ENCODE peak calls at places on chromosomes 7 and 10, in four cellular contexts. A is GM12878, Z is K562, I is IMR-90. W is an unnamed sample.

GRCh38 chr10:29389935-29390334 is 101.1 kb downstream of the LYZL1 start:
- DNase-seq in Z (no peak), I (peak), A (no peak), W (no peak)

GRCh38 chr10:122344741-122345258 is 29.7 kb upstream of the PLEKHA1 start:
- DNase-seq in Z (no peak), A (no peak), I (peak), W (no peak)

GRCh38 chr7:115937960-115938359 is 92.6 kb downstream of the TFEC start:
- DNase-seq in A (no peak), I (no peak), Z (no peak), W (no peak)

GRCh38 chr10:113720386-113720785 is 31.1 kb upstream of the PLEKHS1 start:
- DNase-seq in I (no peak), Z (no peak), A (no peak), W (no peak)

GRCh38 chr7:26620352-26620751 is 244.0 kb downstream of the SKAP2 start:
- DNase-seq in A (no peak), Z (peak), I (no peak), W (peak)

GRCh38 chr10:8331387-8331786 is 276.9 kb downstream of the GATA3 start:
- DNase-seq in A (no peak), I (no peak), Z (no peak), W (no peak)

GRCh38 chr7:72467237-72467636 is 55.1 kb upstream of the CALN1 start:
- DNase-seq in I (no peak), Z (no peak), A (no peak), W (no peak)

GRCh38 chr10:43249962-43250624 is 16.8 kb downstream of the RASGEF1A start:
- DNase-seq in Z (no peak), A (no peak), I (no peak), W (no peak)

GRCh38 chr10:17213646-17214349 is 12.3 kb upstream of the TRDMT1 start:
- DNase-seq in Z (no peak), A (no peak), I (peak), W (no peak)

GRCh38 chr10:104486803-104487202 is 133.2 kb downstream of the CFAP58 start:
- DNase-seq in I (no peak), Z (no peak), A (no peak), W (no peak)

GRCh38 chr10:132035476-132035875 is 30.3 kb upstream of the JAKMIP3 start:
- DNase-seq in Z (no peak), I (no peak), A (no peak), W (no peak)

DNA sequence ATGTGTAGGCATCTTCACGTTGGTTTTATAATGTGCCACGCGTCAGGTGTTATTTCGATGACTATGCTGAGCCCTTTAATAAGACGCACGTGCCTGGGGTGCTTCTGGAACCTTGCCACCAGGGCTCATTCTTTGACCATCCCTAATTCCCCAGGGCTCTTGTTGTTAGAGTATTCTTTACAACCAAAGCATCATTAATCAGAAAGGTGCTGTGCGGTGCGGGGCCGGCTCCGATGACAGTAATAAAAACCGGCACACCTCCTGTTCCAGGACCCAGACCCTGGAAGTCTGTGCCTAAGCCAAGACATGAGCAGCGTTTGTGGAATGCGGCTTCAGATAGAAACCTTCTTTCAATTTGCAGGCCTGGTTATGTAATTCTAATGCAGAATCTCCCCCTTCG is 58.4 kb downstream of the MGMT start:
- DNase-seq in Z (no peak), I (peak), A (no peak), W (no peak)
- TF ChIP-seq ELK1 in Z (no peak), I (no peak), A (no peak), W (no peak)

GRCh38 chr10:77898323-77899079 is 28.1 kb downstream of the DLG5 start:
- DNase-seq in A (no peak), I (no peak), Z (no peak), W (no peak)

GRCh38 chr10:77901743-77902142 is 24.8 kb downstream of the DLG5 start:
- DNase-seq in Z (no peak), I (no peak), A (no peak), W (no peak)

GRCh38 chr10:77899690-77900089 is 26.9 kb downstream of the DLG5 start:
- DNase-seq in A (no peak), I (no peak), Z (no peak), W (no peak)

GRCh38 chr10:77896058-77896457 is 30.5 kb downstream of the DLG5 start:
- DNase-seq in I (no peak), A (no peak), Z (no peak), W (no peak)

DNA sequence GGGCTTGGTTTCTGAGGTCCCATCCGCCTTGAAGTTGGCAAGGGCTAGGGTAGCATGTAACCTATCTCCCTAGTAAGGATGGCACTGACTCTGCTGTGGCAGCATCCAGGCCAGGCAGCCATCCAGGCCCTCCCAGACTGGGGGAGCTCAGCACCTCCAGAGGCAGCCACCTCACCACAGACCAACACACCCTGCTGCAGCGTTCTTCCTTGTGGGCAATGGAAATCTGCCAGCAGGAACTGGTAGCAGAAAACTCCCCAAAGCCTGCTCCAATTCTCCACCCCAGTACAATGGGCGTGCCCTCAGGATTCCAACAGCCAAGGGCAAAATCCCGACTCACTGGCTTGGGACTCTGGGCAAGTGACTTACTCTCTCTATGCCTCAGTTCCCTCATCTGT is 27.5 kb downstream of the DLG5 start:
- DNase-seq in Z (no peak), A (no peak), I (peak), W (peak)
- TF ChIP-seq ELK1 in Z (no peak), A (no peak), I (no peak), W (no peak)

GRCh38 chr10:33876547-33877400 is 542.3 kb upstream of the NRP1 start:
- DNase-seq in Z (no peak), A (no peak), I (no peak), W (peak)
- TF ChIP-seq ELK1 in Z (no peak), A (no peak), I (no peak), W (no peak)

GRCh38 chr7:1291846-1292765 is 59.4 kb downstream of the UNCX start:
- DNase-seq in Z (no peak), I (no peak), A (no peak), W (no peak)
- TF ChIP-seq ELK1 in Z (no peak), I (no peak), A (no peak), W (no peak)

DNA sequence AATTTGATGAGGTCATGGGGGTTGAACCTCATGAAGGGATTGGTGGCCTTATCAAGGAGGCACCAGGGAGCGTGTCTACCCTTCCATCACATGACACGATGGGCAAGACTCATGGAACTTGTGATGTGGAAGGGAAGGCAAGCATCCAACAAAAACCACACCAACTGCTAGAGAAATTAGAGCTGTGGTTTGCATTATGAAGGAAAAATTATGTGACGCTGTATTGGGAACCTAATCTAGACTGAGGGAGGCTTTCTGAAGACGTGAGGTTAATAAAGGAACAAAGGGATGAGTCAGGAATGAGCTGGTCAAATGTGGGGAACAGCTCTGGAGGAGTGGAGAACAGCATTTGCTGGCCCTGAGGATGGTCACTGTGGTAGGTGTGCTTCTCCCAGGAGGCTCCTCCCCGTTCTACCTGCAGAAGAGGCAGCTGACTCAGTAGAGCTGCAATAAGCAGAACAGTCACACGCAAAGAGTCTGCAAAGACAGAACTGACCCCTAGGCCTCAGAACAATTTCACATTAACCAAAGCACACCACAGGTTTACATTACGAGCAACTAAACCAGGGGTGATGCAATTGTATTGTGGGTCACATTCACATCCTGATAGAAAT is 236.6 kb upstream of the GRB10 start:
- DNase-seq in A (no peak), Z (no peak), I (peak), W (no peak)
- TF ChIP-seq ELK1 in A (no peak), Z (no peak), I (no peak), W (no peak)

GRCh38 chr7:17095001-17095574 is 203.4 kb upstream of the AHR start:
- DNase-seq in Z (no peak), A (no peak), I (no peak), W (peak)
- TF ChIP-seq ELK1 in Z (no peak), A (no peak), I (no peak), W (no peak)

GRCh38 chr10:62377966-62378365 is 3.8 kb downstream of the ZNF365 start:
- DNase-seq in Z (no peak), I (no peak), A (no peak), W (no peak)

GRCh38 chr10:62382831-62383230 is 8.7 kb downstream of the ZNF365 start:
- DNase-seq in A (no peak), Z (no peak), I (no peak), W (no peak)

GRCh38 chr10:62379394-62379793 is 5.2 kb downstream of the ZNF365 start:
- DNase-seq in I (no peak), Z (no peak), A (no peak), W (no peak)

GRCh38 chr10:62381385-62382102 is 7.4 kb downstream of the ZNF365 start:
- DNase-seq in A (no peak), I (no peak), Z (no peak), W (no peak)

GRCh38 chr10:62380002-62380401 is 5.8 kb downstream of the ZNF365 start:
- DNase-seq in I (peak), Z (no peak), A (no peak), W (peak)
- TF ChIP-seq ELK1 in I (no peak), Z (no peak), A (no peak), W (no peak)

GRCh38 chr10:20817646-20818045 is 79.5 kb downstream of the NEBL start:
- DNase-seq in I (no peak), Z (no peak), A (no peak), W (no peak)
- TF ChIP-seq ELK1 in I (no peak), Z (no peak), A (no peak), W (no peak)